ENCODE peak calls at places on chromosomes 4 and X, in ten cellular contexts. One of them, this sample, is unnamed.

GRCh38 chr4:184475096-184475461 is 729 bp upstream of the IRF2 start:
- DNase-seq in HFF-Myc: no peak
- DNase-seq in pancreas: peak; percentile 65
- DNase-seq in BJ: no peak
- DNase-seq in glutamatergic neuron: no peak
- DNase-seq in lower lobe of right lung: peak; percentile 64
- DNase-seq in fibroblast of pulmonary artery: peak; percentile 54
- DNase-seq in upper lobe of left lung: no peak
- DNase-seq in GM20000: peak; percentile 55
- DNase-seq in HL-60: peak; percentile 40
- DNase-seq in this sample: no peak

GRCh38 chrX:45445745-45446412 is 245.2 kb upstream of the DIPK2B start:
- DNase-seq in GM20000: no peak
- DNase-seq in glutamatergic neuron: no peak
- DNase-seq in HL-60: no peak
- DNase-seq in pancreas: no peak
- DNase-seq in HFF-Myc: peak; percentile 45
- DNase-seq in lower lobe of right lung: no peak
- DNase-seq in upper lobe of left lung: no peak
- DNase-seq in BJ: peak; percentile 56
- DNase-seq in fibroblast of pulmonary artery: peak; percentile 73
- DNase-seq in this sample: no peak

GRCh38 chr4:25863347-25863784 is 578 bp upstream of the SEL1L3 start:
- DNase-seq in fibroblast of pulmonary artery: no peak
- DNase-seq in BJ: no peak
- DNase-seq in glutamatergic neuron: peak; percentile 50
- DNase-seq in pancreas: peak; percentile 86
- DNase-seq in HL-60: no peak
- DNase-seq in upper lobe of left lung: peak; percentile 89
- DNase-seq in HFF-Myc: no peak
- DNase-seq in lower lobe of right lung: peak; percentile 66
- DNase-seq in GM20000: peak; percentile 53
- DNase-seq in this sample: no peak

GRCh38 chrX:110104078-110104477 is 101.2 kb downstream of the TMEM164 start:
- DNase-seq in lower lobe of right lung: no peak
- DNase-seq in HL-60: no peak
- DNase-seq in upper lobe of left lung: no peak
- DNase-seq in BJ: no peak
- DNase-seq in GM20000: no peak
- DNase-seq in fibroblast of pulmonary artery: no peak
- DNase-seq in pancreas: no peak
- DNase-seq in glutamatergic neuron: no peak
- DNase-seq in HFF-Myc: no peak
- DNase-seq in this sample: no peak

GRCh38 chr4:79864470-79865190 is 208.4 kb downstream of the ANTXR2 start:
- DNase-seq in lower lobe of right lung: no peak
- DNase-seq in HFF-Myc: no peak
- DNase-seq in pancreas: no peak
- DNase-seq in fibroblast of pulmonary artery: no peak
- DNase-seq in glutamatergic neuron: no peak
- DNase-seq in HL-60: no peak
- DNase-seq in GM20000: no peak
- DNase-seq in upper lobe of left lung: no peak
- DNase-seq in BJ: no peak
- DNase-seq in this sample: no peak

GRCh38 chr4:82561745-82562552 is at the start of gene TMEM150C:
- DNase-seq in fibroblast of pulmonary artery: peak; percentile 31
- DNase-seq in pancreas: peak; percentile 73
- DNase-seq in GM20000: peak; percentile 34
- DNase-seq in BJ: no peak
- DNase-seq in HL-60: no peak
- DNase-seq in upper lobe of left lung: peak; percentile 87
- DNase-seq in HFF-Myc: no peak
- DNase-seq in glutamatergic neuron: peak; percentile 71
- DNase-seq in lower lobe of right lung: no peak
- DNase-seq in this sample: no peak

GRCh38 chr4:8756816-8757215 is 114.8 kb downstream of the HMX1 start:
- DNase-seq in lower lobe of right lung: peak; percentile 5
- DNase-seq in HFF-Myc: no peak
- DNase-seq in fibroblast of pulmonary artery: no peak
- DNase-seq in glutamatergic neuron: no peak
- DNase-seq in GM20000: no peak
- DNase-seq in pancreas: peak; percentile 16
- DNase-seq in BJ: no peak
- DNase-seq in upper lobe of left lung: no peak
- DNase-seq in HL-60: no peak
- DNase-seq in this sample: no peak

GRCh38 chr4:89307446-89308160 is at the start of gene GPRIN3:
- DNase-seq in fibroblast of pulmonary artery: peak; percentile 26
- DNase-seq in GM20000: peak; percentile 42
- DNase-seq in HL-60: no peak
- DNase-seq in upper lobe of left lung: peak; percentile 94
- DNase-seq in HFF-Myc: no peak
- DNase-seq in lower lobe of right lung: peak; percentile 85
- DNase-seq in glutamatergic neuron: peak; percentile 96
- DNase-seq in pancreas: peak; percentile 85
- DNase-seq in BJ: no peak
- DNase-seq in this sample: peak; percentile 66

GRCh38 chr4:74969507-74970474 is 36.9 kb downstream of the PARM1 start:
- DNase-seq in HL-60: no peak
- DNase-seq in HFF-Myc: no peak
- DNase-seq in BJ: no peak
- DNase-seq in lower lobe of right lung: no peak
- DNase-seq in pancreas: no peak
- DNase-seq in GM20000: no peak
- DNase-seq in upper lobe of left lung: no peak
- DNase-seq in glutamatergic neuron: no peak
- DNase-seq in fibroblast of pulmonary artery: peak; percentile 1
- DNase-seq in this sample: no peak

GRCh38 chr4:53781614-53782467 is 190.6 kb upstream of the LNX1 start:
- DNase-seq in upper lobe of left lung: no peak
- DNase-seq in lower lobe of right lung: no peak
- DNase-seq in fibroblast of pulmonary artery: no peak
- DNase-seq in HFF-Myc: no peak
- DNase-seq in GM20000: no peak
- DNase-seq in pancreas: no peak
- DNase-seq in glutamatergic neuron: no peak
- DNase-seq in HL-60: no peak
- DNase-seq in BJ: no peak
- DNase-seq in this sample: no peak

GRCh38 chr4:124936427-124936826 is 223.9 kb upstream of the ANKRD50 start:
- DNase-seq in BJ: no peak
- DNase-seq in pancreas: no peak
- DNase-seq in upper lobe of left lung: no peak
- DNase-seq in GM20000: no peak
- DNase-seq in HL-60: no peak
- DNase-seq in lower lobe of right lung: peak; percentile 49
- DNase-seq in glutamatergic neuron: no peak
- DNase-seq in fibroblast of pulmonary artery: peak; percentile 80
- DNase-seq in HFF-Myc: no peak
- DNase-seq in this sample: no peak

GRCh38 chrX:9704876-9705465 is 60.7 kb downstream of the GPR143 start:
- DNase-seq in glutamatergic neuron: no peak
- DNase-seq in fibroblast of pulmonary artery: no peak
- DNase-seq in pancreas: no peak
- DNase-seq in BJ: no peak
- DNase-seq in GM20000: no peak
- DNase-seq in HL-60: no peak
- DNase-seq in lower lobe of right lung: no peak
- DNase-seq in upper lobe of left lung: no peak
- DNase-seq in HFF-Myc: no peak
- DNase-seq in this sample: no peak

GRCh38 chrX:9698566-9698965 is 67.1 kb downstream of the GPR143 start:
- DNase-seq in HL-60: no peak
- DNase-seq in fibroblast of pulmonary artery: no peak
- DNase-seq in pancreas: no peak
- DNase-seq in BJ: no peak
- DNase-seq in lower lobe of right lung: no peak
- DNase-seq in GM20000: no peak
- DNase-seq in glutamatergic neuron: no peak
- DNase-seq in HFF-Myc: no peak
- DNase-seq in upper lobe of left lung: no peak
- DNase-seq in this sample: no peak

GRCh38 chrX:9703406-9703805 is 62.2 kb downstream of the GPR143 start:
- DNase-seq in fibroblast of pulmonary artery: no peak
- DNase-seq in HL-60: no peak
- DNase-seq in lower lobe of right lung: no peak
- DNase-seq in HFF-Myc: no peak
- DNase-seq in GM20000: no peak
- DNase-seq in upper lobe of left lung: no peak
- DNase-seq in glutamatergic neuron: no peak
- DNase-seq in pancreas: no peak
- DNase-seq in BJ: no peak
- DNase-seq in this sample: no peak

GRCh38 chrX:9700555-9700954 is 65.1 kb downstream of the GPR143 start:
- DNase-seq in upper lobe of left lung: no peak
- DNase-seq in glutamatergic neuron: no peak
- DNase-seq in GM20000: no peak
- DNase-seq in lower lobe of right lung: no peak
- DNase-seq in BJ: no peak
- DNase-seq in HFF-Myc: no peak
- DNase-seq in pancreas: no peak
- DNase-seq in fibroblast of pulmonary artery: no peak
- DNase-seq in HL-60: no peak
- DNase-seq in this sample: no peak

DNA sequence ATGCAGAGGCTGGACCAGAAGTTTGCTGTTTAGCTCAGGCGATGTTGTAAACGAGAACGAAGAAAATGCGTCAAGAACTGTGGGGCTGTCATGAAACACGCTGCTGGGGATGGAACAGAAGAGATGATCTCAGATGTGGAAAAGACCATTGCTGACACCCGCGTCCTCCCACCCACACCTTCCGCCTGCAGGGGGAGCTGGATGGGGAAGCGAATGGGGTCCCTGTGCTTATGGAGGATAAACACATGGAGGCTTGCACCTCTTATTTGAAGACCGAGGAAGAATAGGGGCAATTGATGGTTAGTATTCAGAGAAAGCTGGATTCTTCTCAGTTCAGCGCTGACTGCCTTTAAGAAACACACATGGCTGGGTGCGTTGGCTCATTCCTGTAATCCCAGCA is 63.9 kb downstream of the GPR143 start:
- DNase-seq in HL-60: no peak
- DNase-seq in GM20000: no peak
- DNase-seq in glutamatergic neuron: no peak
- DNase-seq in lower lobe of right lung: no peak
- DNase-seq in upper lobe of left lung: no peak
- DNase-seq in fibroblast of pulmonary artery: no peak
- DNase-seq in pancreas: no peak
- DNase-seq in HFF-Myc: no peak
- DNase-seq in BJ: no peak
- DNase-seq in this sample: no peak
- TF ChIP-seq CTCF in HL-60: no peak
- TF ChIP-seq CTCF in GM20000: no peak
- TF ChIP-seq CTCF in glutamatergic neuron: no peak
- TF ChIP-seq CTCF in lower lobe of right lung: no peak
- TF ChIP-seq CTCF in upper lobe of left lung: no peak
- TF ChIP-seq CTCF in fibroblast of pulmonary artery: no peak
- TF ChIP-seq CTCF in pancreas: no peak
- TF ChIP-seq CTCF in HFF-Myc: no peak
- TF ChIP-seq CTCF in BJ: no peak
- TF ChIP-seq CTCF in this sample: no peak

DNA sequence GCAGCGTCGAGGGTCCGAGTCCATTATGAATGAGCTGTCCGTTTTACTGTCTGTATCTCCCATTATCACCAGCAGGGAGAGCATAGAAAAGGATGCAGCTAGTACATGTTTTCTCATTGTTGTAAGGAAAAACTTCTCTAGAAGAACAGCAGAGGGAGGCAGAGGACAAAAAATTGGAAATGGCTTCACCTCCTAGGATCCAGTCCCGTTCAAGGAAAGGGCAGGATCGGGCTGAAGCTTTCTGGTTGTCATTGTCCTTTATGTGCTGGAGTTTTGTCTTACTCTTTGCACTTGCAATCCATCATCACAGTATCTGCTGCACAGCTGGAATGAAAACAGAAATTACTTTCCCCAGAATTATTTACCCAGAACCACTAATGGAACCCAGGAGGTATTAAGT is 14.7 kb downstream of the NDP start:
- DNase-seq in HL-60: peak; percentile 42
- DNase-seq in upper lobe of left lung: no peak
- DNase-seq in GM20000: peak; percentile 13
- DNase-seq in HFF-Myc: peak; percentile 49
- DNase-seq in BJ: peak; percentile 19
- DNase-seq in fibroblast of pulmonary artery: peak; percentile 89
- DNase-seq in pancreas: no peak
- DNase-seq in glutamatergic neuron: no peak
- DNase-seq in lower lobe of right lung: no peak
- DNase-seq in this sample: no peak
- TF ChIP-seq CTCF in HL-60: peak; percentile 36
- TF ChIP-seq CTCF in upper lobe of left lung: peak; percentile 54
- TF ChIP-seq CTCF in GM20000: peak; percentile 30
- TF ChIP-seq CTCF in HFF-Myc: peak; percentile 48
- TF ChIP-seq CTCF in BJ: peak; percentile 66
- TF ChIP-seq CTCF in fibroblast of pulmonary artery: peak; percentile 73
- TF ChIP-seq CTCF in pancreas: peak; percentile 75
- TF ChIP-seq CTCF in glutamatergic neuron: peak; percentile 65
- TF ChIP-seq CTCF in lower lobe of right lung: peak; percentile 59
- TF ChIP-seq CTCF in this sample: peak; percentile 72

GRCh38 chrX:5113128-5113527 is 1115.5 kb downstream of the NLGN4X start:
- DNase-seq in fibroblast of pulmonary artery: peak; percentile 1
- DNase-seq in upper lobe of left lung: no peak
- DNase-seq in HFF-Myc: no peak
- DNase-seq in glutamatergic neuron: no peak
- DNase-seq in BJ: no peak
- DNase-seq in lower lobe of right lung: no peak
- DNase-seq in pancreas: no peak
- DNase-seq in HL-60: peak; percentile 17
- DNase-seq in GM20000: peak; percentile 0
- DNase-seq in this sample: no peak
- TF ChIP-seq CTCF in fibroblast of pulmonary artery: no peak
- TF ChIP-seq CTCF in upper lobe of left lung: no peak
- TF ChIP-seq CTCF in HFF-Myc: no peak
- TF ChIP-seq CTCF in glutamatergic neuron: no peak
- TF ChIP-seq CTCF in BJ: no peak
- TF ChIP-seq CTCF in lower lobe of right lung: peak; percentile 41
- TF ChIP-seq CTCF in pancreas: peak; percentile 31
- TF ChIP-seq CTCF in HL-60: no peak
- TF ChIP-seq CTCF in GM20000: no peak
- TF ChIP-seq CTCF in this sample: peak; percentile 62

GRCh38 chr4:156476359-156476758 is 495.2 kb downstream of the PDGFC start:
- DNase-seq in BJ: peak; percentile 93
- DNase-seq in HFF-Myc: peak; percentile 81
- DNase-seq in upper lobe of left lung: no peak
- DNase-seq in lower lobe of right lung: no peak
- DNase-seq in pancreas: no peak
- DNase-seq in glutamatergic neuron: no peak
- DNase-seq in HL-60: no peak
- DNase-seq in GM20000: no peak
- DNase-seq in fibroblast of pulmonary artery: peak; percentile 90
- DNase-seq in this sample: no peak

GRCh38 chr4:156473175-156473574 is 498.4 kb downstream of the PDGFC start:
- DNase-seq in GM20000: no peak
- DNase-seq in glutamatergic neuron: no peak
- DNase-seq in pancreas: no peak
- DNase-seq in lower lobe of right lung: no peak
- DNase-seq in upper lobe of left lung: no peak
- DNase-seq in fibroblast of pulmonary artery: peak; percentile 8
- DNase-seq in BJ: no peak
- DNase-seq in HFF-Myc: no peak
- DNase-seq in HL-60: no peak
- DNase-seq in this sample: no peak

GRCh38 chr4:156472624-156473023 is 499.0 kb downstream of the PDGFC start:
- DNase-seq in glutamatergic neuron: no peak
- DNase-seq in BJ: no peak
- DNase-seq in GM20000: no peak
- DNase-seq in upper lobe of left lung: no peak
- DNase-seq in HL-60: no peak
- DNase-seq in fibroblast of pulmonary artery: no peak
- DNase-seq in HFF-Myc: no peak
- DNase-seq in lower lobe of right lung: no peak
- DNase-seq in pancreas: no peak
- DNase-seq in this sample: no peak

GRCh38 chr4:156475322-156475721 is 496.3 kb downstream of the PDGFC start:
- DNase-seq in upper lobe of left lung: no peak
- DNase-seq in HFF-Myc: peak; percentile 30
- DNase-seq in GM20000: peak; percentile 6
- DNase-seq in HL-60: no peak
- DNase-seq in BJ: no peak
- DNase-seq in pancreas: no peak
- DNase-seq in fibroblast of pulmonary artery: peak; percentile 83
- DNase-seq in glutamatergic neuron: no peak
- DNase-seq in lower lobe of right lung: no peak
- DNase-seq in this sample: no peak
- TF ChIP-seq CTCF in upper lobe of left lung: no peak
- TF ChIP-seq CTCF in HFF-Myc: peak; percentile 26
- TF ChIP-seq CTCF in GM20000: no peak
- TF ChIP-seq CTCF in HL-60: no peak
- TF ChIP-seq CTCF in BJ: peak; percentile 57
- TF ChIP-seq CTCF in pancreas: peak; percentile 12
- TF ChIP-seq CTCF in fibroblast of pulmonary artery: peak; percentile 60
- TF ChIP-seq CTCF in glutamatergic neuron: peak; percentile 33
- TF ChIP-seq CTCF in lower lobe of right lung: peak; percentile 48
- TF ChIP-seq CTCF in this sample: peak; percentile 60